ENCODE peak calls at places on chromosomes 12 and 14, in nine cellular contexts. R is putamen, A is HFF-Myc, O is nephron progenitor cell, B is HuH-7, E is NCI-H69, T is AG08395, X is B cell, P is GM23248. W is an unnamed sample.

GRCh38 chr12:48447755-48448154 is 24.6 kb upstream of the ANP32D start:
- DNase-seq in R (no peak), A (no peak), O (no peak), B (no peak), E (no peak), T (no peak), X (no peak), P (no peak), W (no peak)

GRCh38 chr12:1691123-1692007 is 495 bp downstream of the ADIPOR2 start:
- DNase-seq in R (no peak), A (no peak), O (peak), B (peak), E (peak), T (peak), X (peak), P (peak), W (peak)

GRCh38 chr14:90733139-90733808 is 83.0 kb downstream of the TTC7B start:
- DNase-seq in R (peak), A (no peak), O (no peak), B (no peak), E (no peak), T (no peak), X (no peak), P (no peak), W (no peak)

GRCh38 chr12:94186461-94187237 is 38.3 kb downstream of the PLXNC1 start:
- DNase-seq in R (peak), A (no peak), O (peak), B (no peak), E (peak), T (peak), X (no peak), P (no peak), W (no peak)

GRCh38 chr12:56581418-56582145 is 48.5 kb downstream of the BAZ2A start:
- DNase-seq in R (no peak), A (no peak), O (no peak), B (no peak), E (no peak), T (no peak), X (no peak), P (no peak), W (no peak)

GRCh38 chr14:92660571-92660970 is 87.9 kb downstream of the LGMN start:
- DNase-seq in R (no peak), A (no peak), O (no peak), B (no peak), E (no peak), T (no peak), X (no peak), P (no peak), W (no peak)

GRCh38 chr12:6987956-6988573 is 17.4 kb downstream of the EMG1 start:
- DNase-seq in R (no peak), A (no peak), O (no peak), B (no peak), E (no peak), T (no peak), X (no peak), P (no peak), W (no peak)

GRCh38 chr14:61933021-61933420 is 170.8 kb downstream of the SNAPC1 start:
- DNase-seq in R (no peak), A (no peak), O (no peak), B (no peak), E (peak), T (no peak), X (no peak), P (no peak), W (no peak)

GRCh38 chr12:26273811-26274210 is 78.4 kb downstream of the SSPN start:
- DNase-seq in R (no peak), A (no peak), O (no peak), B (no peak), E (no peak), T (no peak), X (no peak), P (peak), W (no peak)

GRCh38 chr12:101570022-101570421 is 24.7 kb upstream of the MYBPC1 start:
- DNase-seq in R (no peak), A (peak), O (no peak), B (peak), E (peak), T (peak), X (no peak), P (peak), W (no peak)

GRCh38 chr12:117068492-117068891 is 30.7 kb downstream of the TESC start:
- DNase-seq in R (no peak), A (no peak), O (no peak), B (no peak), E (no peak), T (no peak), X (no peak), P (no peak), W (no peak)

GRCh38 chr14:98916036-98916435 is 356.0 kb downstream of the BCL11B start:
- DNase-seq in R (no peak), A (no peak), O (no peak), B (no peak), E (no peak), T (no peak), X (no peak), P (no peak), W (no peak)

GRCh38 chr14:71142375-71143038 is 235.2 kb downstream of the PCNX1 start:
- DNase-seq in R (no peak), A (peak), O (no peak), B (no peak), E (no peak), T (peak), X (peak), P (peak), W (peak)

GRCh38 chr12:6946033-6946919 is 2.5 kb downstream of the C12orf57 start:
- DNase-seq in R (no peak), A (no peak), O (peak), B (peak), E (peak), T (no peak), X (peak), P (no peak), W (peak)

GRCh38 chr12:45648070-45648469 is 81.4 kb upstream of the ARID2 start:
- DNase-seq in R (no peak), A (no peak), O (no peak), B (no peak), E (peak), T (no peak), X (no peak), P (no peak), W (no peak)

GRCh38 chr14:99475179-99475578 is 5.5 kb downstream of the SETD3 start:
- DNase-seq in R (no peak), A (no peak), O (no peak), B (no peak), E (no peak), T (no peak), X (no peak), P (no peak), W (no peak)

GRCh38 chr14:93103392-93104080 is 12.2 kb downstream of the ITPK1 start:
- DNase-seq in R (no peak), A (no peak), O (no peak), B (no peak), E (peak), T (no peak), X (peak), P (peak), W (peak)

GRCh38 chr14:65028937-65029336 is 42.2 kb downstream of the FNTB start:
- DNase-seq in R (no peak), A (no peak), O (no peak), B (no peak), E (no peak), T (no peak), X (no peak), P (no peak), W (no peak)

GRCh38 chr12:104668274-104668718 is 211.5 kb downstream of the CHST11 start:
- DNase-seq in R (no peak), A (no peak), O (no peak), B (no peak), E (no peak), T (no peak), X (no peak), P (no peak), W (no peak)

GRCh38 chr12:92649511-92650227 is 53.1 kb upstream of the PLEKHG7 start:
- DNase-seq in R (peak), A (peak), O (peak), B (peak), E (peak), T (peak), X (peak), P (peak), W (peak)

GRCh38 chr14:104101651-104102281 is 16.3 kb downstream of the ASPG start:
- DNase-seq in R (no peak), A (no peak), O (peak), B (no peak), E (no peak), T (no peak), X (no peak), P (no peak), W (no peak)

GRCh38 chr12:97899956-97900355 is 437.4 kb downstream of the RMST start:
- DNase-seq in R (no peak), A (no peak), O (no peak), B (no peak), E (no peak), T (no peak), X (no peak), P (no peak), W (no peak)

GRCh38 chr14:101291390-101291789 is 269.9 kb upstream of the DIO3 start:
- DNase-seq in R (no peak), A (no peak), O (no peak), B (no peak), E (no peak), T (no peak), X (no peak), P (no peak), W (no peak)

GRCh38 chr12:115023279-115023678 is 339.3 kb upstream of the TBX3 start:
- DNase-seq in R (peak), A (peak), O (no peak), B (no peak), E (no peak), T (peak), X (no peak), P (peak), W (no peak)

GRCh38 chr14:72947366-72948160 is 21.3 kb downstream of the DCAF4 start:
- DNase-seq in R (no peak), A (no peak), O (no peak), B (no peak), E (no peak), T (no peak), X (no peak), P (peak), W (no peak)

GRCh38 chr14:89255012-89255411 is 162.0 kb downstream of the FOXN3 start:
- DNase-seq in R (no peak), A (no peak), O (no peak), B (no peak), E (no peak), T (no peak), X (no peak), P (no peak), W (no peak)

GRCh38 chr14:95255487-95255886 is 64.2 kb downstream of the CLMN start:
- DNase-seq in R (no peak), A (no peak), O (peak), B (peak), E (peak), T (peak), X (no peak), P (no peak), W (no peak)

GRCh38 chr12:68259318-68259940 is 6.0 kb upstream of the IL22 start:
- DNase-seq in R (no peak), A (no peak), O (no peak), B (no peak), E (no peak), T (peak), X (no peak), P (peak), W (peak)

GRCh38 chr14:74591899-74592298 is 20.1 kb downstream of the LTBP2 start:
- DNase-seq in R (no peak), A (no peak), O (no peak), B (no peak), E (no peak), T (peak), X (no peak), P (no peak), W (no peak)